ENCODE peak calls at places on chromosomes 3 and 15, in four cellular contexts. R, O, U and X are unnamed samples.
A peak's percentile ranks its signal among the peaks of the same experiment; 100 is the strongest.

GRCh38 chr15:59401810-59402569 is 29.3 kb upstream of the MYO1E start:
- DNase-seq in R (no peak), O (no peak), U (no peak), X (no peak)

GRCh38 chr3:171056528-171056927 is 30.0 kb upstream of the SLC2A2 start:
- DNase-seq in R (no peak), O (no peak), U (no peak), X (no peak)

GRCh38 chr15:63852407-63852806 is 18.7 kb upstream of the HERC1 start:
- DNase-seq in R (no peak), O (no peak), U (no peak), X (no peak)

GRCh38 chr15:75584121-75584520 is 5.0 kb upstream of the PTPN9 start:
- DNase-seq in R (no peak), O (no peak), U (no peak), X (no peak)

GRCh38 chr15:95655089-95655488 is 675.4 kb upstream of the NR2F2 start:
- DNase-seq in R (no peak), O (no peak), U (no peak), X (no peak)

GRCh38 chr3:154194869-154195268 is 73.7 kb downstream of the ARHGEF26 start:
- DNase-seq in R (no peak), O (no peak), U (no peak), X (no peak)

GRCh38 chr3:126549861-126550487 is 8.8 kb downstream of the C3orf22 start:
- DNase-seq in R (no peak), O (no peak), U (no peak), X (no peak)

GRCh38 chr15:63233667-63234419 is 43.6 kb upstream of the APH1B start:
- DNase-seq in R (peak; percentile 79), O (no peak), U (no peak), X (peak; percentile 23)

GRCh38 chr3:108297636-108298035 is 1.3 kb downstream of the HHLA2 start:
- DNase-seq in R (no peak), O (no peak), U (no peak), X (peak; percentile 73)

GRCh38 chr3:114660124-114660523 is 366.3 kb downstream of the TIGIT start:
- DNase-seq in R (no peak), O (no peak), U (peak; percentile 40), X (no peak)

GRCh38 chr3:194373912-194374311 is 4.4 kb upstream of the LRRC15 start:
- DNase-seq in R (no peak), O (no peak), U (no peak), X (no peak)

GRCh38 chr15:66294157-66294931 is 976 bp downstream of the DIS3L start:
- DNase-seq in R (peak; percentile 68), O (peak; percentile 35), U (peak; percentile 37), X (peak; percentile 45)

GRCh38 chr3:129254536-129255230 is 5.3 kb downstream of the COPG1 start:
- DNase-seq in R (no peak), O (no peak), U (no peak), X (no peak)

GRCh38 chr15:90465930-90466567 is 63.7 kb upstream of the CRTC3 start:
- DNase-seq in R (no peak), O (no peak), U (no peak), X (no peak)

GRCh38 chr3:124014366-124014942 is 22.5 kb upstream of the ROPN1 start:
- DNase-seq in R (no peak), O (no peak), U (no peak), X (no peak)

GRCh38 chr3:56397798-56398197 is 70.5 kb downstream of the ERC2 start:
- DNase-seq in R (no peak), O (no peak), U (no peak), X (no peak)

GRCh38 chr3:49602877-49603411 is 48.7 kb downstream of the BSN start:
- DNase-seq in R (no peak), O (peak; percentile 58), U (no peak), X (no peak)

GRCh38 chr15:58393196-58393790 is 38.5 kb upstream of the LIPC start:
- DNase-seq in R (no peak), O (no peak), U (no peak), X (no peak)

GRCh38 chr15:69031013-69032001 is 16.8 kb downstream of the NOX5 start:
- DNase-seq in R (peak; percentile 83), O (peak; percentile 57), U (no peak), X (peak; percentile 31)

GRCh38 chr3:151604941-151605340 is 128.8 kb upstream of the AADACL2 start:
- DNase-seq in R (no peak), O (no peak), U (no peak), X (no peak)

GRCh38 chr15:82140859-82141258 is 95.0 kb upstream of the MEX3B start:
- DNase-seq in R (no peak), O (no peak), U (no peak), X (no peak)

GRCh38 chr3:73115806-73116205 is 54.3 kb downstream of the EBLN2 start:
- DNase-seq in R (no peak), O (no peak), U (no peak), X (no peak)

GRCh38 chr15:42018306-42019224 is 2.3 kb downstream of the PLA2G4E start:
- DNase-seq in R (peak; percentile 24), O (no peak), U (no peak), X (no peak)

GRCh38 chr15:67327312-67327711 is 72.7 kb downstream of the IQCH start:
- DNase-seq in R (peak; percentile 4), O (no peak), U (no peak), X (no peak)

GRCh38 chr3:29751647-29752263 is 470.9 kb downstream of the RBMS3 start:
- DNase-seq in R (no peak), O (no peak), U (no peak), X (no peak)

GRCh38 chr3:26484140-26484539 is 138.4 kb upstream of the LRRC3B start:
- DNase-seq in R (peak; percentile 69), O (no peak), U (no peak), X (no peak)

GRCh38 chr15:101176625-101177024 is 75.2 kb downstream of the CHSY1 start:
- DNase-seq in R (no peak), O (no peak), U (no peak), X (no peak)

GRCh38 chr3:16426665-16427064 is 86.8 kb downstream of the RFTN1 start:
- DNase-seq in R (no peak), O (no peak), U (no peak), X (no peak)